ENCODE peak calls at places on chromosome 22, in eight cellular contexts. P, J, T, U, H, Y, X and B are unnamed samples.

GRCh38 chr22:35761037-35761436 is 43.4 kb downstream of the APOL5 start:
- DNase-seq in U (no peak), Y (peak), X (no peak), T (peak), H (no peak), J (peak), P (peak), B (no peak)

GRCh38 chr22:39178206-39179111 is 26.0 kb upstream of the CBX7 start:
- DNase-seq in P (no peak), T (peak), Y (no peak), U (no peak), J (no peak), H (no peak), X (no peak), B (no peak)

GRCh38 chr22:32717337-32718240 is 83.9 kb upstream of the TIMP3 start:
- DNase-seq in P (no peak), T (peak), J (no peak), U (no peak), Y (no peak), H (no peak), X (no peak), B (no peak)

GRCh38 chr22:45207981-45208664 is 32.6 kb downstream of the KIAA0930 start:
- DNase-seq in T (no peak), H (no peak), P (no peak), U (no peak), Y (no peak), J (peak), X (no peak), B (no peak)

GRCh38 chr22:44163536-44163935 is 17.2 kb upstream of the PARVG start:
- DNase-seq in H (no peak), Y (no peak), U (no peak), J (no peak), T (no peak), X (no peak), P (no peak), B (no peak)

GRCh38 chr22:48920776-48921241 is 906.9 kb downstream of the BRD1 start:
- DNase-seq in H (no peak), T (no peak), U (no peak), P (no peak), Y (no peak), X (no peak), J (no peak), B (no peak)

GRCh38 chr22:31049815-31050420 is 31.2 kb upstream of the SMTN start:
- DNase-seq in T (peak), U (no peak), J (no peak), P (no peak), X (no peak), H (no peak), Y (no peak), B (no peak)

GRCh38 chr22:40641269-40641668 is 4.8 kb upstream of the MRTFA start:
- DNase-seq in X (no peak), T (no peak), H (no peak), P (no peak), U (no peak), Y (no peak), J (no peak), B (no peak)

GRCh38 chr22:37412445-37413250 is 14.6 kb downstream of the ELFN2 start:
- DNase-seq in T (no peak), P (peak), Y (no peak), H (no peak), J (no peak), X (no peak), U (no peak), B (no peak)

GRCh38 chr22:42560781-42561180 is 7.0 kb downstream of the SERHL2 start:
- DNase-seq in Y (no peak), H (no peak), U (no peak), J (no peak), T (peak), P (peak), X (no peak), B (no peak)

GRCh38 chr22:46845281-46846153 is 83.1 kb downstream of the TBC1D22A start:
- DNase-seq in U (no peak), T (peak), Y (no peak), P (no peak), X (peak), H (no peak), J (peak), B (no peak)

GRCh38 chr22:23088199-23088604 is 17.9 kb downstream of the GNAZ start:
- DNase-seq in Y (no peak), T (no peak), P (no peak), X (no peak), J (no peak), U (no peak), H (no peak), B (no peak)

GRCh38 chr22:30561402-30562154 is 12.9 kb downstream of the GAL3ST1 start:
- DNase-seq in Y (no peak), H (no peak), P (no peak), X (no peak), J (no peak), U (no peak), T (no peak), B (no peak)

GRCh38 chr22:43185860-43186261 is 1.1 kb downstream of the TTLL12 start:
- DNase-seq in T (peak), H (no peak), P (peak), X (peak), U (peak), Y (peak), J (peak), B (no peak)

GRCh38 chr22:36335621-36336020 is 52.1 kb downstream of the MYH9 start:
- DNase-seq in P (no peak), J (no peak), Y (no peak), U (no peak), X (no peak), T (no peak), H (no peak), B (no peak)

GRCh38 chr22:41028841-41029240 is 63.6 kb upstream of the EP300 start:
- DNase-seq in T (peak), H (no peak), X (no peak), Y (no peak), J (peak), U (peak), P (peak), B (no peak)

GRCh38 chr22:19232620-19233019 is 54.1 kb upstream of the SLC25A1 start:
- DNase-seq in Y (no peak), J (no peak), X (no peak), H (no peak), T (peak), P (no peak), U (no peak), B (no peak)

GRCh38 chr22:30373331-30374325 is 13.6 kb downstream of the RNF215 start:
- DNase-seq in H (no peak), T (no peak), Y (no peak), X (no peak), J (no peak), U (no peak), P (no peak), B (no peak)

GRCh38 chr22:35299217-35299716 is 427 bp upstream of the TOM1 start:
- DNase-seq in T (peak), X (no peak), J (peak), U (no peak), Y (no peak), H (no peak), P (no peak), B (no peak)

GRCh38 chr22:48152154-48152775 is 1389.8 kb downstream of the TBC1D22A start:
- DNase-seq in T (no peak), X (no peak), Y (no peak), J (no peak), H (no peak), P (no peak), U (no peak), B (no peak)

GRCh38 chr22:47587861-47588582 is 825.6 kb downstream of the TBC1D22A start:
- DNase-seq in Y (no peak), H (no peak), J (no peak), U (no peak), P (no peak), X (no peak), T (no peak), B (no peak)

GRCh38 chr22:49013707-49014106 is 814.0 kb downstream of the BRD1 start:
- DNase-seq in J (no peak), P (no peak), T (no peak), X (no peak), Y (no peak), H (no peak), U (no peak), B (no peak)

GRCh38 chr22:38981659-38982007 is 514 bp upstream of the APOBEC3B start:
- DNase-seq in X (no peak), T (no peak), Y (no peak), U (no peak), J (no peak), H (no peak), P (peak), B (no peak)

GRCh38 chr22:25718109-25718830 is 23.7 kb upstream of the MYO18B start:
- DNase-seq in Y (no peak), P (no peak), X (no peak), U (no peak), H (no peak), J (no peak), T (no peak), B (no peak)

GRCh38 chr22:27624705-27625104 is 176.9 kb downstream of the MN1 start:
- DNase-seq in U (no peak), Y (no peak), J (peak), T (no peak), H (no peak), P (no peak), X (no peak), B (no peak)

GRCh38 chr22:29002603-29003002 is 59.0 kb downstream of the C22orf31 start:
- DNase-seq in P (no peak), T (no peak), J (no peak), H (no peak), Y (no peak), U (no peak), X (no peak), B (no peak)

GRCh38 chr22:46031965-46032851 is 55.2 kb upstream of the WNT7B start:
- DNase-seq in U (no peak), J (no peak), P (peak), H (no peak), Y (no peak), T (no peak), X (peak), B (no peak)

GRCh38 chr22:33756508-33756949 is 163.7 kb downstream of the LARGE1 start:
- DNase-seq in X (no peak), H (no peak), Y (no peak), J (no peak), U (no peak), P (peak), T (no peak), B (no peak)

GRCh38 chr22:45493286-45493771 is 9.4 kb upstream of the FBLN1 start:
- DNase-seq in J (no peak), T (peak), H (no peak), P (no peak), U (no peak), Y (no peak), X (peak), B (no peak)

GRCh38 chr22:20418211-20418788 is 19.3 kb downstream of the SCARF2 start:
- DNase-seq in H (peak), U (peak), P (peak), T (peak), Y (peak), J (peak), X (peak), B (peak)

GRCh38 chr22:35581023-35581413 is 36.1 kb downstream of the MB start:
- DNase-seq in X (no peak), J (no peak), Y (no peak), H (no peak), P (no peak), U (no peak), T (no peak), B (no peak)

GRCh38 chr22:36954251-36955014 is 41.0 kb downstream of the CSF2RB start:
- DNase-seq in T (peak), H (no peak), P (no peak), U (no peak), X (no peak), Y (no peak), J (no peak), B (no peak)